ENCODE peak calls at places on chromosomes 5 and 9, in six cellular contexts. I is AML-193; K is heart right ventricle; G is skeletal muscle cell; W is activated CD4-positive, alpha-beta T cell treated with anti-CD3 and anti-CD28 coated beads for 1 hour; D is mesendoderm. J is an unnamed sample.
A peak's percentile ranks its signal among the peaks of the same experiment; 100 is the strongest.

GRCh38 chr5:38381361-38381760 is 123.0 kb downstream of the EGFLAM start:
- DNase-seq in I (no peak), K (no peak), G (no peak), W (no peak), D (no peak), J (no peak)

GRCh38 chr9:3874472-3875370 is 348.9 kb upstream of the RFX3 start:
- DNase-seq in I (no peak), K (no peak), G (no peak), W (no peak), D (no peak), J (no peak)

GRCh38 chr9:77092536-77092935 is 73.1 kb downstream of the FOXB2 start:
- DNase-seq in I (no peak), K (no peak), G (peak; percentile 5), W (no peak), D (peak; percentile 88), J (no peak)

GRCh38 chr9:81776834-81777233 is 87.5 kb upstream of the TLE1 start:
- DNase-seq in I (no peak), K (no peak), G (no peak), W (no peak), D (no peak), J (no peak)

GRCh38 chr5:112776301-112776856 is 38.7 kb downstream of the APC start:
- DNase-seq in I (no peak), K (no peak), G (peak; percentile 77), W (no peak), D (no peak), J (no peak)

GRCh38 chr9:112764837-112765236 is 14.3 kb downstream of the SNX30 start:
- DNase-seq in I (no peak), K (no peak), G (no peak), W (no peak), D (peak; percentile 54), J (no peak)

GRCh38 chr5:179698935-179699639 is at the start of gene CANX:
- DNase-seq in I (no peak), K (no peak), G (no peak), W (no peak), D (no peak), J (no peak)

GRCh38 chr5:140108093-140109049 is 5.5 kb upstream of the PURA start:
- DNase-seq in I (no peak), K (peak; percentile 18), G (no peak), W (no peak), D (peak; percentile 49), J (peak; percentile 33)

GRCh38 chr5:43729846-43730478 is 127.0 kb downstream of the NNT start:
- DNase-seq in I (peak; percentile 60), K (no peak), G (no peak), W (no peak), D (peak; percentile 37), J (no peak)

GRCh38 chr5:126998895-126999570 is 31.3 kb downstream of the MARCHF3 start:
- DNase-seq in I (no peak), K (no peak), G (no peak), W (no peak), D (no peak), J (no peak)

GRCh38 chr9:694499-695154 is 146.9 kb upstream of the DMRT1 start:
- DNase-seq in I (no peak), K (peak; percentile 34), G (peak; percentile 77), W (no peak), D (no peak), J (peak; percentile 42)

GRCh38 chr5:74360535-74361210 is 279.9 kb downstream of the ENC1 start:
- DNase-seq in I (no peak), K (no peak), G (no peak), W (no peak), D (no peak), J (peak; percentile 34)

GRCh38 chr9:4211806-4212205 is 88.1 kb downstream of the GLIS3 start:
- DNase-seq in I (no peak), K (no peak), G (no peak), W (no peak), D (no peak), J (no peak)

GRCh38 chr5:109045710-109046109 is 298.0 kb downstream of the FER start:
- DNase-seq in I (no peak), K (no peak), G (no peak), W (no peak), D (no peak), J (no peak)